ENCODE peak calls at places on chromosomes 2 and 18, in ten cellular contexts. Y is fibroblast of the aortic adventitia, D is colonic mucosa, O is AG04450, I is kidney epithelial cell, B is MM.1S, M is right lobe of liver, A is cardiac muscle cell, X is AG10803, N is AG09309. H is an unnamed sample.

GRCh38 chr2:118974103-118974911 is 32.3 kb downstream of the MARCO start:
- DNase-seq in A (no peak), D (no peak), B (no peak), M (no peak), O (no peak), N (peak; percentile 49), I (no peak), Y (peak; percentile 49), X (peak; percentile 84), H (no peak)

GRCh38 chr2:142914507-142915313 is 37.2 kb downstream of the KYNU start:
- DNase-seq in I (no peak), Y (no peak), N (no peak), B (peak; percentile 54), M (no peak), D (no peak), X (no peak), A (no peak), O (no peak), H (peak; percentile 65)

GRCh38 chr18:60022671-60023276 is 123.0 kb downstream of the PMAIP1 start:
- DNase-seq in B (no peak), I (no peak), O (no peak), A (no peak), Y (no peak), M (no peak), N (no peak), D (no peak), X (peak; percentile 34), H (no peak)

GRCh38 chr2:1740714-1741584 is 3.4 kb downstream of the PXDN start:
- DNase-seq in A (no peak), O (no peak), N (no peak), I (no peak), M (peak; percentile 32), Y (no peak), B (no peak), X (no peak), D (no peak), H (no peak)

GRCh38 chr2:42196403-42197267 is 27.5 kb downstream of the EML4 start:
- DNase-seq in N (no peak), M (no peak), Y (peak; percentile 53), D (peak; percentile 76), B (peak; percentile 59), X (peak; percentile 46), I (peak; percentile 10), A (peak; percentile 55), O (no peak), H (peak; percentile 12)

GRCh38 chr2:209331291-209331844 is 92.5 kb upstream of the MAP2 start:
- DNase-seq in I (no peak), D (no peak), B (peak; percentile 44), A (peak; percentile 29), X (peak; percentile 25), N (peak; percentile 5), O (no peak), M (no peak), Y (peak; percentile 77), H (peak; percentile 2)

GRCh38 chr2:237882510-237883481 is 23.4 kb downstream of the RAMP1 start:
- DNase-seq in A (no peak), X (no peak), D (no peak), Y (no peak), N (no peak), I (no peak), M (peak; percentile 53), B (no peak), O (no peak), H (no peak)

GRCh38 chr2:219575566-219576504 is 3.7 kb downstream of the INHA start:
- DNase-seq in A (peak; percentile 61), I (no peak), Y (no peak), X (no peak), O (no peak), M (no peak), N (no peak), B (no peak), D (no peak), H (no peak)

DNA sequence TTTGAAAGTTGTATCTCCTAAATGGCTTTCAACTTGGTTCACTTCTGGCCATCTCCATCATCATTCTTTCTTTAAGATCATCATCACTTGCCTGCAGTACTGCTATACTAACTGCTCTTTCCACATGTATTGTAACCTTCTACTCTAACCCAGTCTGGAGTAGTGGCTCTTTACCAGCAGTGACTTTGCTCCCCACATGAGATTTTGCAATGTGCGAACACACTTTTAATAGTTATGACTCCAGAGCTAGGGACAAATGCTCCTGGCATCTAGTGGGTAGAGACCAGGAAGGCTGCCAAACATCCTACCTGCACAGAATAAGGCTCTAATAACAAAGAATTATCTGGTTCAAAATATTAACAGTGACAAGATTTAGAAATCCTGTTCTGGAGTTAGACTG is 243.8 kb downstream of the XIRP2 start:
- DNase-seq in D (no peak), Y (no peak), A (no peak), O (no peak), M (no peak), B (no peak), X (no peak), N (no peak), I (no peak), H (no peak)
- H3K4me3 ChIP-seq in D (no peak overlapping the region), Y (no peak overlapping the region), A (no peak overlapping the region), O (no peak overlapping the region), M (no peak overlapping the region), B (no peak overlapping the region), X (no peak overlapping the region), N (no peak overlapping the region), I (no peak overlapping the region), H (no peak overlapping the region)

DNA sequence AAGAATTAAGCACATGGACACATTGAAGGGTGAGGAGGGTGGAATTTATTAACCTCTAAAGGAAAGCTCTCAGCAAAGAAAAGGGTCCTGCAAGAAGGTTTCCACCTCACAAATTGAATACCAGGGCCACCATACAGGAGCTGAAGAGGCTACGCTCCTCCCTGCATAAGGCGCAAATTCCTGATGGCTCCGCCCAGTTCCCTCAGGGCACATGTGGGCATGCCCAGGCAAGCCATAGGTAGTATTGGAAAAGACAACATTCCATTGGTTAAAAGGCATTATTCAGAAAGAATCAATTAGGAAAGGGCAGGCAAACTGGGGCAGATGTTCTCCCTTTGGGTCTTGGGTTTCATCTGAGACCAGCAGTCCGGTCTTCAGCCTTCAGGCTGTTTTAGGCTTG is 161.2 kb downstream of the PTPRM start:
- DNase-seq in I (no peak), M (no peak), X (no peak), O (no peak), Y (no peak), N (no peak), D (no peak), B (no peak), A (no peak), H (no peak)
- TF ChIP-seq CTCF in I (no peak), M (no peak), X (no peak), O (no peak), Y (no peak), N (no peak), D (no peak), B (no peak), A (no peak), H (no peak)

GRCh38 chr2:69183659-69184058 is 170.7 kb downstream of the ANTXR1 start:
- DNase-seq in O (no peak), M (no peak), X (no peak), Y (no peak), N (no peak), A (no peak), B (no peak), D (no peak), I (no peak), H (no peak)

GRCh38 chr2:69180974-69181373 is 168.0 kb downstream of the ANTXR1 start:
- DNase-seq in I (no peak), Y (no peak), O (no peak), B (no peak), N (no peak), A (no peak), D (no peak), X (no peak), M (no peak), H (no peak)

GRCh38 chr2:69180227-69180626 is 167.2 kb downstream of the ANTXR1 start:
- DNase-seq in N (no peak), B (no peak), X (no peak), D (no peak), A (no peak), O (no peak), I (no peak), Y (no peak), M (no peak), H (no peak)

GRCh38 chr2:69184224-69184623 is 171.2 kb downstream of the ANTXR1 start:
- DNase-seq in X (peak; percentile 87), A (no peak), Y (no peak), I (no peak), N (no peak), M (no peak), B (no peak), D (no peak), O (no peak), H (no peak)

GRCh38 chr2:69181806-69182427 is 168.9 kb downstream of the ANTXR1 start:
- DNase-seq in M (no peak), X (no peak), D (no peak), Y (no peak), I (no peak), A (no peak), N (no peak), O (no peak), B (no peak), H (no peak)
- H3K4me3 ChIP-seq in M (no peak overlapping the region), X (no peak overlapping the region), D (no peak overlapping the region), Y (no peak overlapping the region), I (no peak overlapping the region), A (no peak overlapping the region), N (no peak overlapping the region), O (no peak overlapping the region), B (no peak overlapping the region), H (no peak overlapping the region)

DNA sequence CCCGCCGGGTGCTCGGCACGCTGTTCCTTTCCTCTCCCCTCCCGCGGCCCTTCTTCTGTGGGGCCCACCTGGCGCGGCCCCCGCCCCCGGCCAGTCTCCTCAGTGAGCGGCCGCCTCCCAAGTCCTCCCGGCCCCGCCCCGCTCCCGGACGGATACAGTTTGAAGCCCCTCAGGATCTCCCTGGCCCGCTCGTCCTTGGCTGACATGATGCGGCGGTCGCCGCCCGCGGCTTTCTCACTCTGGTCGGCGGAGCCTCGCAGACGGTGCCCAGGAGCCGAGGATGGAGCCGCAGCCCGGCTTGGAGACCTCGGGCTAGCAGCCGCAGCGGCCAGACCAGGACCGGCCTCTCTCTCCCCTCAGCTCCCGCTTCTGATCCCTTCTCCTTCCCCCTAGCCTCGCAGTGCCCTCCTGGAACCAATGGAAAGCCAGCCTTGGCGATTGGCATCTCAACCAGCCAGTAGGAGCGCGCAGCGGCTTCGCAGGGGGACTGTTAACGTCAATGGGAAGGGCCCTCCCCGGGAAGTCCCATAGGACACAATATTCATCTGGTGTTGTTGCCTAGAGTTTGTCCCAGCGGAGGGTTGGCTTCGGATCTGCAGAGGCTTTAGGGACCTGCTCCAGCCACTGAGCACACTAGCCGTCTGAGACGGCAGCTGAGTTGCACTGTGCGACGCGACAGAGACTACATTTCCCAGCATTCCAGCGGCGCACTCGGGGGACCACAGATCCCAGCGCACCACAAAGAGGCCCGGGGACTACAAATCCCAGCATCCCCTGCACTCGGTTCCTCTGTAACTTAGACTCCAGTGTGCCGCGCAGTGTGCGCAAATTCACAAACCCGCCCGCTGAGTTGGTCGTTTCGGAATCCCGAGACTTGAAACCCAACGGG is at the start of gene PDE6D:
- DNase-seq in A (peak; percentile 96), B (peak; percentile 96), Y (peak; percentile 99), D (peak; percentile 100), I (peak; percentile 82), X (peak; percentile 99), N (peak; percentile 97), M (peak; percentile 99), O (peak; percentile 96), H (peak; percentile 97)
- TF ChIP-seq CTCF in A (no peak), B (no peak), Y (no peak), D (no peak), I (no peak), X (no peak), N (no peak), M (no peak), O (no peak), H (no peak)